ENCODE peak calls at places on chromosomes 16 and 17, in ten cellular contexts. Y, S, I, B, U, A, H, O, D and F are unnamed samples.
A peak's percentile ranks its signal among the peaks of the same experiment; 100 is the strongest.

GRCh38 chr17:10477701-10478100 is 8.3 kb upstream of the MYH4 start:
- DNase-seq in D (no peak), Y (no peak), S (no peak), I (no peak), U (no peak), A (no peak), H (no peak), O (no peak), B (no peak), F (no peak)

GRCh38 chr16:70746040-70746707 is 54.8 kb downstream of the VAC14 start:
- DNase-seq in Y (peak; percentile 76), O (peak; percentile 79), I (peak; percentile 89), S (no peak), H (peak; percentile 79), D (no peak), U (peak; percentile 92), B (no peak), A (peak; percentile 66), F (no peak)

GRCh38 chr16:1327619-1327947 is 5.9 kb upstream of the BAIAP3 start:
- DNase-seq in H (no peak), Y (no peak), B (no peak), I (no peak), A (no peak), O (no peak), S (no peak), U (no peak), D (no peak), F (no peak)

GRCh38 chr17:30104575-30105339 is 11.9 kb upstream of the NSRP1 start:
- DNase-seq in D (peak; percentile 66), U (peak; percentile 88), S (peak; percentile 86), B (peak; percentile 78), H (peak; percentile 64), O (peak; percentile 82), I (peak; percentile 73), A (peak; percentile 57), Y (peak; percentile 82), F (peak; percentile 68)

GRCh38 chr17:55783684-55784245 is 32.9 kb downstream of the PCTP start:
- DNase-seq in S (no peak), B (no peak), Y (peak; percentile 31), U (no peak), H (peak; percentile 68), O (no peak), D (no peak), I (peak; percentile 53), A (peak; percentile 37), F (no peak)

GRCh38 chr17:45784293-45784582 is at the start of gene CRHR1:
- DNase-seq in Y (no peak), U (no peak), D (peak; percentile 48), H (no peak), B (peak; percentile 10), S (no peak), A (no peak), I (no peak), O (no peak), F (no peak)

GRCh38 chr17:69608808-69609494 is 194.5 kb downstream of the MAP2K6 start:
- DNase-seq in I (no peak), Y (peak; percentile 13), D (no peak), A (peak; percentile 70), B (no peak), H (no peak), U (no peak), O (peak; percentile 60), S (no peak), F (no peak)

GRCh38 chr16:55672471-55672870 is 16.7 kb downstream of the SLC6A2 start:
- DNase-seq in U (no peak), Y (peak; percentile 16), S (no peak), H (no peak), I (peak; percentile 34), A (peak; percentile 85), O (no peak), D (no peak), B (no peak), F (no peak)

GRCh38 chr17:33777674-33778073 is 477.4 kb upstream of the CCL2 start:
- DNase-seq in U (no peak), A (no peak), I (no peak), H (no peak), B (no peak), D (no peak), Y (no peak), O (no peak), S (no peak), F (no peak)

GRCh38 chr17:62775876-62776275 is 32.2 kb downstream of the MARCHF10 start:
- DNase-seq in A (no peak), D (no peak), S (no peak), H (no peak), O (no peak), Y (no peak), B (no peak), I (no peak), U (no peak), F (no peak)

GRCh38 chr17:77728871-77729270 is 229.6 kb upstream of the TNRC6C start:
- DNase-seq in S (no peak), I (no peak), B (no peak), A (no peak), D (no peak), U (no peak), H (no peak), Y (no peak), O (no peak), F (no peak)

GRCh38 chr17:29102741-29103181 is 59.8 kb downstream of the PIPOX start:
- DNase-seq in I (no peak), Y (no peak), H (no peak), A (no peak), D (no peak), B (no peak), O (no peak), S (no peak), U (no peak), F (no peak)

GRCh38 chr16:35141303-35141702 is 1681.9 kb downstream of the TP53TG3F start:
- DNase-seq in I (no peak), Y (no peak), D (no peak), U (no peak), O (no peak), A (no peak), B (no peak), H (peak; percentile 9), S (no peak), F (no peak)

GRCh38 chr16:4152267-4152666 is 36.0 kb upstream of the ADCY9 start:
- DNase-seq in S (no peak), O (no peak), B (no peak), D (no peak), U (no peak), H (no peak), I (no peak), Y (no peak), A (no peak), F (no peak)

DNA sequence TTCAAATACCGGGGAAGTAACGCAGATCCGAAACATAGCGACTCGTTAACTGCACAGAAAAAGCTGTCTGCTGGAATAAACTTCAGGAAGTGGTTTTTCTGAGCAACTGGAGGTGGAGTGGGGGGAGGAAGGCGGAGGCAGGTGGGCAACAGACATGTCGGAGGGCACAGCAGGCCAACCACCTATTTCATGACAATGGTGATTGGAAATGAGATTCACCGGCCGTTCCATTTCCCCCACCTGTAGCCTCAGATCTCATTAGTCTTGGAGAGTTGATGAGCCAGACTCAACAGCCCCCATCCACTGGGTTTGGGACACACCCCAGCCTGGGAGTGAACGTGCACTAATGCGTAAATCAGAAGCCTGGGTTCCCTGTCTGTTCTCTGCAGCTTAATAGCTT is 7.7 kb upstream of the PECAM1 start:
- DNase-seq in S (no peak), B (no peak), U (no peak), Y (no peak), H (no peak), A (no peak), O (no peak), I (no peak), D (no peak), F (no peak)
- TF ChIP-seq CTCF in S (no peak), B (no peak), U (no peak), Y (no peak), H (no peak), A (no peak), O (no peak), I (no peak), D (no peak), F (no peak)

DNA sequence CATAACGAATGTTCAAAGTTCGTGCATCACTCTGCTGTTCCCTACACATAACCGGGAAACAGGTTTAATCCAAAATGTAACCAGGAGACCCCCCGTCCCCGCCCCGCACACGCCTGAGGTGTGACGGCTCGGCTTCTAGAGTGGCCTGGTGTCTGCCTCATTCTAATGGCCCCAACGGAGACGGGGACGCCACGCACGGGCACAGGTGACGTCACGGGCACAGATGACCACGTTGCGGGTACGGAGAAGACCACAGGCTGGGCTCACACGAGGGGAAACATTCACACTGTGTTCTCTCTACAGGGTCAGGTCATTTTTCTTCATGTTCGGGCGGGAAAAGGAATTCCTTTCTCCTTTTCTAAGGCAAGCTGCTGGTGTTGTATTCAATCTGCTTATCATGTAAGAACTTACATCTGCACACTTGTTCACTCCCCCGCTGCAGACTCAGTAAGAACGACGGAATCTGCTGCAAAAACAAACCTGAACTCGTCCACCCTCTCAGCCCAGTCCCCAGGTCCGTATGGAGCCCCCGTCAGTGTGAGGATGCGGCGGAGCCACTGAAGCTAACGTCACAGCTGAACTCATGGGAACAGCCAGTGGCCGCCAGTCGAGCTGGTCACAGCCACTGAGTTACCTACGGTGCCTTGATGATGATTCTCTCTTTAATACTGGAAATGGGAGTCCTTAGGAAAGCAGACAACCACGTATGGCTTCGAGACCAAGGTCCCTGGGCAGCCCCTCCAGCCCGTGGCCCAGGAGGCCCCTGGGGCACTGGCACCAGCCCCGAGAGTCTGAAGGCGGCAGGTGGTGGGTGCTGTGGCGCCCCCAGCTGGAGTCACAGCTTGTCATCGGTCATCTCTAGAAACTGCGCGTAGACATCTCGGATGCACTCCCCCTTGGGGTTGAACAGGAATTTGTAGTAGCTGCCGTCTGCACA is 32.9 kb downstream of the WDR45B start:
- DNase-seq in U (peak; percentile 27), A (no peak), D (no peak), S (no peak), H (no peak), O (peak; percentile 49), I (no peak), B (no peak), Y (no peak), F (no peak)
- TF ChIP-seq CTCF in U (peak; percentile 60), A (no peak), D (peak; percentile 16), S (peak; percentile 63), H (no peak), O (no peak), I (no peak), B (no peak), Y (no peak), F (peak; percentile 5)

DNA sequence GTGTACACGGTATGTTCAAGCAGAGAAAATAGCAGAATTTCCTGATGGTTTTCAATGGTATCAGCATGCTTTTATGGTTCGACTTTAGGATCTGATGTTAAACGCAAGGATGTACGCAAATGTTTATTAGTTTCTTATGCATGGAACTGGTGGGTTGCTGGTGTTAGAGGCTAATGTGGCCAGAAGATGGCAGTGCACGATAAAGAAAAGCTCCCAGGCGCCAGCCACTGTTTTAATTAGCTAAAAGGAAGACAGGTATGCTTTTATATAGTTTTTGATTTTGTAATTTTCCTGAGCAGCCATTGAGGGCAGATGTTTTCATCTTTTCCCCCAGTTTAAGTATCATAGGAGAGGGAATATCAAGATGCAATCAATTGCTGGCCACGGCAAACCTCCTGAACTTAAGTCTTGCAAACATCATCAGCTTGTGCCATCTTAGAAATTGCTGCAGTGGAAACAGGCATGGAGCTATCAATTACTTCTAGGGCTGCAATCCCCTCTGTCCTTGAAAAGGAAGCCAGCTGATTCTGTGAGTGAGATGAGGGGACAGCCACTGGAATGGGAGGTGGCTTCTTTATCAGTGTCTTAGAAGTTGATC is 648.5 kb upstream of the RBFOX1 start:
- DNase-seq in A (no peak), O (peak; percentile 25), S (peak; percentile 35), I (no peak), Y (peak; percentile 11), H (no peak), B (peak; percentile 23), U (peak; percentile 5), D (no peak), F (no peak)
- TF ChIP-seq CTCF in A (no peak), O (peak; percentile 52), S (peak; percentile 82), I (no peak), Y (peak; percentile 31), H (no peak), B (no peak), U (peak; percentile 62), D (peak; percentile 53), F (peak; percentile 61)

GRCh38 chr17:19410875-19411291 is at the start of gene RNF112:
- DNase-seq in I (peak; percentile 41), Y (no peak), H (no peak), A (no peak), D (no peak), S (no peak), O (no peak), U (no peak), B (no peak), F (no peak)
- TF ChIP-seq CTCF in I (no peak), Y (no peak), H (no peak), A (peak; percentile 14), D (no peak), S (no peak), O (no peak), U (peak; percentile 7), B (no peak), F (no peak)